ENCODE peak calls at places on chromosomes 16 and 17, in four cellular contexts. One of them, this sample, is unnamed. For H3K4me1 and H3K27me3, the result is how much of the 10 kb centered on the place peaks cover.

GRCh38 chr16:77919761-77920415 is 102.5 kb upstream of the CLEC3A start:
- DNase-seq in spleen: no peak
- DNase-seq in tibial artery: no peak
- DNase-seq in prostate gland: no peak
- DNase-seq in this sample: no peak

GRCh38 chr16:68351463-68351862 is 40.6 kb downstream of the PRMT7 start:
- DNase-seq in tibial artery: no peak
- DNase-seq in spleen: no peak
- DNase-seq in prostate gland: no peak
- DNase-seq in this sample: no peak

GRCh38 chr16:87584271-87584670 is 18.0 kb upstream of the JPH3 start:
- DNase-seq in spleen: peak
- DNase-seq in prostate gland: no peak
- DNase-seq in tibial artery: no peak
- DNase-seq in this sample: no peak

GRCh38 chr17:14211778-14212177 is 24.9 kb downstream of the CDRT15 start:
- DNase-seq in spleen: peak
- DNase-seq in tibial artery: no peak
- DNase-seq in prostate gland: no peak
- DNase-seq in this sample: peak

GRCh38 chr17:69282002-69282401 is 44.9 kb downstream of the ABCA5 start:
- DNase-seq in tibial artery: no peak
- DNase-seq in prostate gland: no peak
- DNase-seq in spleen: no peak
- DNase-seq in this sample: no peak

GRCh38 chr17:78214706-78215061 is 631 bp downstream of the BIRC5 start:
- DNase-seq in tibial artery: no peak
- DNase-seq in prostate gland: no peak
- DNase-seq in spleen: no peak
- DNase-seq in this sample: no peak

GRCh38 chr16:47644166-47644565 is 183.0 kb downstream of the PHKB start:
- DNase-seq in prostate gland: no peak
- DNase-seq in tibial artery: peak
- DNase-seq in spleen: no peak
- DNase-seq in this sample: no peak

GRCh38 chr17:6303664-6304063 is 131.3 kb downstream of the AIPL1 start:
- DNase-seq in tibial artery: no peak
- DNase-seq in spleen: no peak
- DNase-seq in prostate gland: no peak
- DNase-seq in this sample: no peak

GRCh38 chr17:62888148-62888547 is 77.9 kb upstream of the TANC2 start:
- DNase-seq in prostate gland: no peak
- DNase-seq in tibial artery: no peak
- DNase-seq in spleen: no peak
- DNase-seq in this sample: no peak

GRCh38 chr16:56245197-56245596 is 53.9 kb downstream of the GNAO1 start:
- DNase-seq in spleen: no peak
- DNase-seq in tibial artery: no peak
- DNase-seq in prostate gland: no peak
- DNase-seq in this sample: no peak

GRCh38 chr17:64319531-64319930 is 56.5 kb upstream of the TEX2 start:
- DNase-seq in prostate gland: no peak
- DNase-seq in tibial artery: no peak
- DNase-seq in spleen: no peak
- DNase-seq in this sample: no peak

GRCh38 chr17:44971776-44972483 is 3.8 kb upstream of the C1QL1 start:
- DNase-seq in spleen: no peak
- DNase-seq in tibial artery: no peak
- DNase-seq in prostate gland: no peak
- DNase-seq in this sample: no peak

GRCh38 chr16:88128556-88128955 is 177.3 kb downstream of the BANP start:
- DNase-seq in tibial artery: no peak
- DNase-seq in spleen: no peak
- DNase-seq in prostate gland: no peak
- DNase-seq in this sample: no peak

GRCh38 chr16:81521141-81521626 is 76.6 kb downstream of the CMIP start:
- DNase-seq in tibial artery: no peak
- DNase-seq in spleen: peak
- DNase-seq in prostate gland: no peak
- DNase-seq in this sample: peak

GRCh38 chr16:87207509-87207908 is 109.7 kb downstream of the C16orf95 start:
- DNase-seq in tibial artery: no peak
- DNase-seq in spleen: no peak
- DNase-seq in prostate gland: no peak
- DNase-seq in this sample: no peak

DNA sequence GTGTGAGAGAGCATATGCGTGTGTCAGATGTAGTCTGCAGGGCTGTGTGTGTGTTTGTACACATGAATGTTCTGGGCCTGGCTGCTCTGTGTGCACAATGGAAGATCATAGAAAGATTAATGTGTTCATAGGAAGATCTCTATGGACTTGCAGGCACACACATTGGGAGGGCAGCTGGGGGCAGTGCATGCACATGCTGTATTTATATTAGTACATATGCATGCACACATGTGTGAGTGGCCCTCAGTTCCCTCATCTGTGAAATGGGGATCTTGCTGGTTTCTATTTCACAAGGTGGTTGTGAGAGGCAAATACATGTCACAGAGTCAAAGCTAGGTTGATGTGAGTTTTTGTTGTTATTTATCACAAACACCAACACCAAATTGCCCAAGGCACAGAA is 2.1 kb downstream of the CA7 start:
- DNase-seq in spleen: no peak
- DNase-seq in tibial artery: no peak
- DNase-seq in prostate gland: no peak
- DNase-seq in this sample: no peak
- H3K4me1 ChIP-seq in spleen: under half
- H3K4me1 ChIP-seq in tibial artery: under half
- H3K4me1 ChIP-seq in prostate gland: under half
- H3K4me1 ChIP-seq in this sample: under half

DNA sequence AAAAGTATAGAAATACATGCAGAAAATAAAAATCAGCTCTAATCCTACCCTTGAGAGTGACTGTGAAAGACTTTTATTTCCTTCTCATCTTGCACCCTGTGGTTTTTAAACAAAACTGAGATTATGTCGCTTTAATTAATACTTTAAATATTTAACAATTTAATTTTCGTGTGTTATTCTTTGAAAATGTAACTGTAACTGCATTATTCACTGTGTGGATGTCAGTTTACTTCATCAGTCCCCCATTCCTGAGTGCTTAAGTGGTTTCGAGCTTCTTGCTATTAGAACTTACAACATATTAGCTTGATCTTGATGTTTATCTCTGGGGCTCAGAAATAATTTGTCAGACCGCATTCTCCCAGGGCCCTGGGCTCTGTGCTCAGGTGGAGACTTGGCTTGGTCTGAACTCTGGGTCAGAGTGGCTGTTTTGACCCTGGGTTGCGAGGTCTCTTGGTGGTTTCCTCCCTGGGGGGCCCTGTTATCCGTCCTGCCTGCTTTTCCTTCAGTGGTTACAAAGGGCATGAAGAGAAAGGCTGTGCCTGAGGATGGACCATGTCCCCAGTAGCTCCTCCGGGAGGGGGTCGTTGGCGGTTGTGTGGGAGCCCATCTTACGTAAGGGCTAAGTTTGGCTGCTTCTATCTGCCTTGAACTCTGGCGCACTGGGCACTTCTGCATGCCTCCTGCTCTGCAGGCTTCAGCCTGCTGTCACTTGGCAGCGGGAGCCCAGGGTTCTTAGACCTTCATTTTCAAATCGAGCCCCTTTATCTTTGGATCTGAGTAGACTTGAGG is 25.7 kb downstream of the AKAP1 start:
- DNase-seq in prostate gland: no peak
- DNase-seq in spleen: no peak
- DNase-seq in tibial artery: no peak
- DNase-seq in this sample: no peak
- H3K27ac ChIP-seq in prostate gland: peak
- H3K27ac ChIP-seq in spleen: no peak
- H3K27ac ChIP-seq in tibial artery: peak
- H3K27ac ChIP-seq in this sample: no peak

DNA sequence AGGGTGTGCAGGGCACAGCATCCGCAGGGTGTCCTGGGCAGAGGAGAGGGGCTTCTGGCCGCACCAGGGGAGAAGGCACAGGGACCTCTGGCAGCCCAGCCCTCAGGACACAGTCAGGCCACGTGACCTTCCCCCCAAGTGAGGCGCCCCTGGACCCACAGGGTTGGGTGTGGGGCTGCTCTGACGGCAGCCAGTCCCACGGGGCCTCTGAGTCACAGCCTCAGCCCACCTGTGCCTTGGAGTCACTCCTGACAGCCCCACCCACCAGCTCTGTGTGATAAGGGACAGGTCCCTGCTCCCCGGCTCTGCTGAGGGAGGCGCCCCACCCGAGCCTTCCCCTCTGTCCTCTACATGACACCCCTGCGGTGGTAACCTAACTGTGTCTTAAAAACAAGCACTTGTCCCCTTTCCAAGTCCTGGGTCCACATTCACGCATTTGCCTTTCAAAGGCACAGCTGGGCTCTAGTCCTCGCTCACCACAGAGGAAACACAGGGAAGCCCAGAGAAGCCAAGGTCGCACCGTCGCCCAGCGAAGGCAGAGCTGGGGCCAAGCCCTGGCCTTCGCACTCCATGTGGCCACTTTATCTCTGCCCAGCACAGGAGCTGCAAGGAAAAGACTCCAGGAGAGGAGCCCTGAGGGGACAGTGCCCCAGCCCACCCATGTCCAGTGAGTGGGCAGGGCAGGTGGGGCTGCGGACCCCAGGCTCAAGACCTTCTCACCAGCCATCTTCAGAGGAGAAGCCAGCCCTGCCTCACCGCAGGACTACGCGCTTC is 5.1 kb upstream of the NPTX1 start:
- DNase-seq in spleen: no peak
- DNase-seq in tibial artery: no peak
- DNase-seq in prostate gland: no peak
- DNase-seq in this sample: no peak
- H3K27me3 ChIP-seq in spleen: half or more
- H3K27me3 ChIP-seq in tibial artery: under half
- H3K27me3 ChIP-seq in prostate gland: under half
- H3K27me3 ChIP-seq in this sample: half or more

GRCh38 chr17:81263371-81264181 is 24.5 kb downstream of the NDUFAF8 start:
- DNase-seq in prostate gland: no peak
- DNase-seq in tibial artery: no peak
- DNase-seq in spleen: no peak
- DNase-seq in this sample: no peak
- H3K4me1 ChIP-seq in prostate gland: under half
- H3K4me1 ChIP-seq in tibial artery: under half
- H3K4me1 ChIP-seq in spleen: under half
- H3K4me1 ChIP-seq in this sample: under half